ENCODE peak calls at places on chromosome 3, in four cellular contexts. One of them, this sample, is unnamed.

GRCh38 chr3:173730391-173730790 is 332.8 kb downstream of the NLGN1 start:
- DNase-seq in smooth muscle cell of the brain vasculature: no peak
- DNase-seq in HuH-7.5: no peak
- DNase-seq in activated CD8-positive, alpha-beta memory T cell treated with anti-CD3 and anti-CD28 coated beads for 24 hours: no peak
- DNase-seq in this sample: no peak

GRCh38 chr3:124826703-124827102 is 60.5 kb downstream of the ITGB5 start:
- DNase-seq in activated CD8-positive, alpha-beta memory T cell treated with anti-CD3 and anti-CD28 coated beads for 24 hours: no peak
- DNase-seq in HuH-7.5: no peak
- DNase-seq in smooth muscle cell of the brain vasculature: no peak
- DNase-seq in this sample: no peak

GRCh38 chr3:42182555-42182954 is 83.4 kb downstream of the CCK start:
- DNase-seq in HuH-7.5: no peak
- DNase-seq in activated CD8-positive, alpha-beta memory T cell treated with anti-CD3 and anti-CD28 coated beads for 24 hours: no peak
- DNase-seq in smooth muscle cell of the brain vasculature: no peak
- DNase-seq in this sample: no peak

GRCh38 chr3:9787714-9788113 is 4.6 kb downstream of the TADA3 start:
- DNase-seq in smooth muscle cell of the brain vasculature: no peak
- DNase-seq in activated CD8-positive, alpha-beta memory T cell treated with anti-CD3 and anti-CD28 coated beads for 24 hours: no peak
- DNase-seq in HuH-7.5: no peak
- DNase-seq in this sample: no peak

GRCh38 chr3:50341537-50341936 is 901 bp upstream of the RASSF1 start:
- DNase-seq in HuH-7.5: no peak
- DNase-seq in smooth muscle cell of the brain vasculature: no peak
- DNase-seq in activated CD8-positive, alpha-beta memory T cell treated with anti-CD3 and anti-CD28 coated beads for 24 hours: peak; percentile 72
- DNase-seq in this sample: no peak

GRCh38 chr3:81962396-81962795 is 201.0 kb upstream of the GBE1 start:
- DNase-seq in activated CD8-positive, alpha-beta memory T cell treated with anti-CD3 and anti-CD28 coated beads for 24 hours: no peak
- DNase-seq in smooth muscle cell of the brain vasculature: no peak
- DNase-seq in HuH-7.5: no peak
- DNase-seq in this sample: no peak

GRCh38 chr3:171811059-171811912 is 1.0 kb upstream of the PLD1 start:
- DNase-seq in smooth muscle cell of the brain vasculature: no peak
- DNase-seq in activated CD8-positive, alpha-beta memory T cell treated with anti-CD3 and anti-CD28 coated beads for 24 hours: no peak
- DNase-seq in HuH-7.5: peak; percentile 42
- DNase-seq in this sample: peak; percentile 90

GRCh38 chr3:189041482-189042090 is 130.2 kb upstream of the TPRG1 start:
- DNase-seq in smooth muscle cell of the brain vasculature: no peak
- DNase-seq in activated CD8-positive, alpha-beta memory T cell treated with anti-CD3 and anti-CD28 coated beads for 24 hours: peak; percentile 87
- DNase-seq in HuH-7.5: peak; percentile 14
- DNase-seq in this sample: peak; percentile 13